ENCODE peak calls at places on chromosome 14, in seven cellular contexts. K is cardiac muscle cell; J is fibroblast of pulmonary artery; Z is pancreas; Y is CD8-positive, alpha-beta T cell; C is fibroblast of mammary gland; F is fibroblast of lung. P is an unnamed sample.

GRCh38 chr14:37903561-37904191 is 304.0 kb upstream of the SSTR1 start:
- DNase-seq in K (peak; percentile 55), J (peak; percentile 70), Z (no peak), Y (no peak), C (peak; percentile 71), F (peak; percentile 75), P (peak; percentile 63)

GRCh38 chr14:34064349-34064748 is 113.5 kb upstream of the EGLN3 start:
- DNase-seq in K (no peak), J (peak; percentile 69), Z (no peak), Y (no peak), C (peak; percentile 93), F (peak; percentile 68), P (peak; percentile 86)

GRCh38 chr14:32077081-32078029 is at the start of gene ARHGAP5:
- DNase-seq in K (peak; percentile 77), J (peak; percentile 40), Z (no peak), Y (peak; percentile 63), C (peak; percentile 30), F (peak; percentile 37), P (no peak)

GRCh38 chr14:105493921-105494605 is 3.0 kb downstream of the TEDC1 start:
- DNase-seq in K (no peak), J (no peak), Z (peak; percentile 20), Y (no peak), C (no peak), F (no peak), P (no peak)

GRCh38 chr14:96117101-96117897 is 78.1 kb downstream of the C14orf132 start:
- DNase-seq in K (no peak), J (no peak), Z (no peak), Y (no peak), C (peak; percentile 42), F (no peak), P (no peak)

GRCh38 chr14:77529963-77530362 is 31.3 kb upstream of the ISM2 start:
- DNase-seq in K (no peak), J (peak; percentile 39), Z (no peak), Y (no peak), C (no peak), F (no peak), P (no peak)

GRCh38 chr14:81269100-81269978 is 48.6 kb upstream of the GTF2A1 start:
- DNase-seq in K (peak; percentile 68), J (peak; percentile 77), Z (peak; percentile 23), Y (no peak), C (peak; percentile 79), F (peak; percentile 78), P (peak; percentile 66)

GRCh38 chr14:24310666-24311604 is at the start of gene LTB4R:
- DNase-seq in K (no peak), J (peak; percentile 82), Z (peak; percentile 81), Y (peak; percentile 55), C (peak; percentile 69), F (peak; percentile 77), P (peak; percentile 71)

GRCh38 chr14:36515105-36515593 is 4.9 kb downstream of the NKX2-1 start:
- DNase-seq in K (no peak), J (no peak), Z (no peak), Y (no peak), C (no peak), F (no peak), P (no peak)

GRCh38 chr14:29896354-29896768 is 31.3 kb downstream of the PRKD1 start:
- DNase-seq in K (no peak), J (no peak), Z (no peak), Y (no peak), C (no peak), F (no peak), P (no peak)

GRCh38 chr14:57575482-57575881 is 81.8 kb upstream of the CCDC198 start:
- DNase-seq in K (no peak), J (no peak), Z (no peak), Y (no peak), C (no peak), F (no peak), P (no peak)

GRCh38 chr14:35534884-35535793 is 1.2 kb downstream of the INSM2 start:
- DNase-seq in K (peak; percentile 87), J (peak; percentile 72), Z (peak; percentile 47), Y (peak; percentile 22), C (peak; percentile 60), F (peak; percentile 63), P (peak; percentile 49)

GRCh38 chr14:95196826-95197497 is 39.6 kb upstream of the DICER1 start:
- DNase-seq in K (no peak), J (no peak), Z (no peak), Y (no peak), C (no peak), F (no peak), P (no peak)

GRCh38 chr14:100849432-100849831 is 23.5 kb downstream of the MEG3 start:
- DNase-seq in K (no peak), J (no peak), Z (no peak), Y (no peak), C (peak; percentile 74), F (peak; percentile 11), P (no peak)

GRCh38 chr14:85960781-85961180 is 430.8 kb downstream of the FLRT2 start:
- DNase-seq in K (no peak), J (no peak), Z (no peak), Y (no peak), C (no peak), F (no peak), P (no peak)

GRCh38 chr14:77638738-77639137 is 22.3 kb upstream of the SPTLC2 start:
- DNase-seq in K (no peak), J (peak; percentile 51), Z (no peak), Y (no peak), C (peak; percentile 90), F (peak; percentile 46), P (peak; percentile 85)

GRCh38 chr14:58749066-58749669 is 111.4 kb downstream of the DACT1 start:
- DNase-seq in K (peak; percentile 23), J (peak; percentile 87), Z (no peak), Y (no peak), C (peak; percentile 95), F (peak; percentile 95), P (peak; percentile 90)

GRCh38 chr14:96104469-96105057 is 65.4 kb downstream of the C14orf132 start:
- DNase-seq in K (no peak), J (peak; percentile 83), Z (peak; percentile 76), Y (no peak), C (peak; percentile 100), F (peak; percentile 100), P (peak; percentile 99)

GRCh38 chr14:62736426-62737043 is 308.7 kb downstream of the KCNH5 start:
- DNase-seq in K (no peak), J (no peak), Z (no peak), Y (no peak), C (no peak), F (peak; percentile 18), P (no peak)

GRCh38 chr14:104383931-104384775 is 195.4 kb upstream of the C14orf180 start:
- DNase-seq in K (no peak), J (no peak), Z (no peak), Y (no peak), C (no peak), F (no peak), P (no peak)

GRCh38 chr14:101918125-101918989 is 46.0 kb upstream of the DYNC1H1 start:
- DNase-seq in K (no peak), J (no peak), Z (no peak), Y (no peak), C (no peak), F (peak; percentile 7), P (no peak)

GRCh38 chr14:71753126-71753830 is 179.0 kb upstream of the RGS6 start:
- DNase-seq in K (peak; percentile 92), J (peak; percentile 95), Z (peak; percentile 77), Y (peak; percentile 58), C (peak; percentile 91), F (peak; percentile 91), P (peak; percentile 82)

DNA sequence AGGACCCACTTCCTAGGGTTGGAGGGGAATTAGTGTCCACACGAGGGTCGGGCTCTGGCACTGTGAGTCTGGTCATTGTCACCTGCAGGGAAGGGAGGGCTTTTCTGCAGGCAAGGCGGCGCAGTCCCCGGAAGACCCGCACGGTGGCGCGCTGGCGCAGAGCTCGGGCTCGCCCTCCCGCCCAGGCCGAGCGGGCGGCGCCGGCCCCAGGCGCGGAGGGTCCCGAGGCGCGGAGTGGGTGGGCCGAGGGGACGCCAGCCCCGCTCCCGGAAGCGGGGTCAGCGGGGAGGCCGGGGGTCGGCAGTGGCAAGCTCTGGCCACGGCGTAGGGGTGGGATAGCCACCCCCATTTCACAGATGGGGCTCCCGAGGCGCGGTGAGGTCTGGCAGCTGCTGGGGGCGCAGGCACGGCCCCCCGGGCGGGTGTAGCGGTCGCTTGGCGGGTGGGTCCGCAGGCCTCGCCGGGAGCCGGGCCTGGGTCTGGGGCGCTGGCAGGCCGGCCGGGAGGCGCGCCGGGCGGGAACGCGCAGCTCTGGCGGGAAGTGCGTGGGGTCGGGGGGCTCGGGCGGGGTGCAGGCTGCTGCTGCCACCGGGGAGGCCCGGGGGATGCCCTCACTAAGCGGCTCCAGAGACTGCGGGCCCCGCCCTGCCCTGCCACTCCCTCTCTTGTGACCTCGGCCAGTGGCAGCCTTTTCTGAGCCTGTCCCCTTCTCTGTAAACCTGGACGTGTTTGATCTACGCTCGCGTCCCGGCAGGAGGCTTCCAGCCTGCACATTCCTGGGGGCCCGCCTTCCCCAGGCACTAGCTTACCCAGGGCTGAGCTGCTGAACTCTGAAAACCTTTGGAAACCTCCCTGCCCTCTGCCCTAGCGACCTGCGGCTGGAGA is 46.1 kb downstream of the CYP46A1 start:
- DNase-seq in K (peak; percentile 87), J (peak; percentile 35), Z (peak; percentile 57), Y (peak; percentile 53), C (peak; percentile 22), F (no peak), P (peak; percentile 9)
- H3K4me3 ChIP-seq in K (peak overlapping the region; percentile 48), J (peak overlapping the region; percentile 51), Z (peak overlapping the region; percentile 37), Y (no peak overlapping the region), C (peak overlapping the region; percentile 37), F (peak overlapping the region; percentile 34), P (peak overlapping the region; percentile 55)

GRCh38 chr14:68084256-68084655 is 264.7 kb downstream of the RAD51B start:
- DNase-seq in K (peak; percentile 13), J (peak; percentile 68), Z (no peak), Y (no peak), C (peak; percentile 40), F (peak; percentile 49), P (no peak)
- TF ChIP-seq CTCF in K (peak; percentile 15), J (peak; percentile 38), Z (no peak), Y (no peak), C (peak; percentile 31), F (no peak), P (peak; percentile 42)

GRCh38 chr14:49769171-49769570 is 1.2 kb downstream of the KLHDC2 start:
- DNase-seq in K (no peak), J (peak; percentile 39), Z (no peak), Y (no peak), C (peak; percentile 62), F (peak; percentile 58), P (peak; percentile 70)

GRCh38 chr14:49770212-49770817 is 2.4 kb downstream of the KLHDC2 start:
- DNase-seq in K (no peak), J (no peak), Z (peak; percentile 80), Y (no peak), C (peak; percentile 25), F (peak; percentile 62), P (peak; percentile 20)

GRCh38 chr14:49767473-49768300 is at the start of gene KLHDC2:
- DNase-seq in K (peak; percentile 94), J (peak; percentile 87), Z (peak; percentile 89), Y (peak; percentile 86), C (peak; percentile 79), F (peak; percentile 87), P (peak; percentile 91)

GRCh38 chr14:49768301-49769121 is 558 bp downstream of the KLHDC2 start:
- DNase-seq in K (peak; percentile 83), J (peak; percentile 60), Z (peak; percentile 68), Y (peak; percentile 48), C (peak; percentile 82), F (peak; percentile 67), P (peak; percentile 60)

GRCh38 chr14:49769581-49770211 is 1.7 kb downstream of the KLHDC2 start:
- DNase-seq in K (no peak), J (no peak), Z (peak; percentile 16), Y (no peak), C (no peak), F (no peak), P (no peak)
- H3K4me3 ChIP-seq in K (peak overlapping the region; percentile 83), J (peak overlapping the region; percentile 95), Z (peak overlapping the region; percentile 59), Y (peak overlapping the region; percentile 78), C (peak overlapping the region; percentile 90), F (peak overlapping the region; percentile 85), P (peak overlapping the region; percentile 96)

GRCh38 chr14:60332046-60332399 is 83.0 kb downstream of the PPM1A start:
- DNase-seq in K (no peak), J (no peak), Z (no peak), Y (no peak), C (no peak), F (no peak), P (no peak)
- TF ChIP-seq CTCF in K (no peak), J (no peak), Z (no peak), Y (peak; percentile 43), C (no peak), F (no peak), P (no peak)

P was measured in AG10803.